ENCODE peak calls at places on chromosomes 11 and 22, in eight cellular contexts. One of them, this sample, is unnamed. For H3K27me3 and H3K36me3, the result is how much of the 10 kb centered on the place peaks cover.

GRCh38 chr22:24819941-24820461 is 14.0 kb downstream of the SGSM1 start:
- DNase-seq in cardiac muscle cell: peak
- DNase-seq in CD8-positive, alpha-beta T cell: no peak
- DNase-seq in tibial artery: peak
- DNase-seq in lung: peak
- DNase-seq in aorta: peak
- DNase-seq in lower lobe of right lung: peak
- DNase-seq in fibroblast of lung: no peak
- DNase-seq in this sample: no peak

GRCh38 chr11:64854157-64854533 is 9.7 kb upstream of the CDC42BPG start:
- DNase-seq in tibial artery: no peak
- DNase-seq in lower lobe of right lung: no peak
- DNase-seq in CD8-positive, alpha-beta T cell: no peak
- DNase-seq in fibroblast of lung: no peak
- DNase-seq in lung: no peak
- DNase-seq in cardiac muscle cell: no peak
- DNase-seq in aorta: no peak
- DNase-seq in this sample: no peak

GRCh38 chr11:86676533-86677154 is 4.2 kb upstream of the ME3 start:
- DNase-seq in fibroblast of lung: no peak
- DNase-seq in tibial artery: no peak
- DNase-seq in cardiac muscle cell: peak
- DNase-seq in CD8-positive, alpha-beta T cell: no peak
- DNase-seq in lung: no peak
- DNase-seq in aorta: no peak
- DNase-seq in lower lobe of right lung: no peak
- DNase-seq in this sample: no peak

GRCh38 chr22:17777005-17777716 is 2.9 kb upstream of the BID start:
- DNase-seq in CD8-positive, alpha-beta T cell: peak
- DNase-seq in lung: peak
- DNase-seq in cardiac muscle cell: no peak
- DNase-seq in fibroblast of lung: no peak
- DNase-seq in tibial artery: no peak
- DNase-seq in aorta: peak
- DNase-seq in lower lobe of right lung: peak
- DNase-seq in this sample: peak

GRCh38 chr11:47905358-47906059 is 57.4 kb upstream of the NUP160 start:
- DNase-seq in tibial artery: no peak
- DNase-seq in lung: no peak
- DNase-seq in CD8-positive, alpha-beta T cell: no peak
- DNase-seq in fibroblast of lung: peak
- DNase-seq in aorta: no peak
- DNase-seq in cardiac muscle cell: peak
- DNase-seq in lower lobe of right lung: no peak
- DNase-seq in this sample: no peak

GRCh38 chr11:28528217-28528616 is 420.0 kb downstream of the METTL15 start:
- DNase-seq in lower lobe of right lung: no peak
- DNase-seq in lung: no peak
- DNase-seq in fibroblast of lung: no peak
- DNase-seq in cardiac muscle cell: no peak
- DNase-seq in tibial artery: no peak
- DNase-seq in aorta: no peak
- DNase-seq in CD8-positive, alpha-beta T cell: no peak
- DNase-seq in this sample: no peak

GRCh38 chr11:95360382-95360781 is 129.4 kb upstream of the SESN3 start:
- DNase-seq in lower lobe of right lung: no peak
- DNase-seq in cardiac muscle cell: peak
- DNase-seq in CD8-positive, alpha-beta T cell: no peak
- DNase-seq in tibial artery: no peak
- DNase-seq in lung: no peak
- DNase-seq in aorta: no peak
- DNase-seq in fibroblast of lung: no peak
- DNase-seq in this sample: no peak

GRCh38 chr22:25083414-25084166 is 116.1 kb upstream of the CRYBB3 start:
- DNase-seq in fibroblast of lung: no peak
- DNase-seq in tibial artery: no peak
- DNase-seq in cardiac muscle cell: no peak
- DNase-seq in aorta: no peak
- DNase-seq in lung: no peak
- DNase-seq in lower lobe of right lung: no peak
- DNase-seq in CD8-positive, alpha-beta T cell: no peak
- DNase-seq in this sample: no peak

GRCh38 chr11:117700551-117700950 is 96.5 kb downstream of the DSCAML1 start:
- DNase-seq in CD8-positive, alpha-beta T cell: no peak
- DNase-seq in tibial artery: no peak
- DNase-seq in lower lobe of right lung: no peak
- DNase-seq in lung: no peak
- DNase-seq in cardiac muscle cell: no peak
- DNase-seq in aorta: no peak
- DNase-seq in fibroblast of lung: no peak
- DNase-seq in this sample: no peak

GRCh38 chr11:117693344-117693743 is 103.7 kb downstream of the DSCAML1 start:
- DNase-seq in lower lobe of right lung: no peak
- DNase-seq in aorta: no peak
- DNase-seq in tibial artery: no peak
- DNase-seq in CD8-positive, alpha-beta T cell: no peak
- DNase-seq in cardiac muscle cell: no peak
- DNase-seq in lung: no peak
- DNase-seq in fibroblast of lung: no peak
- DNase-seq in this sample: no peak

GRCh38 chr11:117701781-117702180 is 95.2 kb downstream of the DSCAML1 start:
- DNase-seq in aorta: no peak
- DNase-seq in CD8-positive, alpha-beta T cell: no peak
- DNase-seq in tibial artery: no peak
- DNase-seq in fibroblast of lung: no peak
- DNase-seq in cardiac muscle cell: no peak
- DNase-seq in lower lobe of right lung: no peak
- DNase-seq in lung: no peak
- DNase-seq in this sample: no peak

GRCh38 chr11:117696489-117696888 is 100.5 kb downstream of the DSCAML1 start:
- DNase-seq in cardiac muscle cell: no peak
- DNase-seq in lung: no peak
- DNase-seq in fibroblast of lung: no peak
- DNase-seq in aorta: no peak
- DNase-seq in lower lobe of right lung: no peak
- DNase-seq in CD8-positive, alpha-beta T cell: no peak
- DNase-seq in tibial artery: no peak
- DNase-seq in this sample: no peak

GRCh38 chr11:117697319-117697718 is 99.7 kb downstream of the DSCAML1 start:
- DNase-seq in cardiac muscle cell: no peak
- DNase-seq in fibroblast of lung: no peak
- DNase-seq in aorta: no peak
- DNase-seq in lung: no peak
- DNase-seq in tibial artery: no peak
- DNase-seq in lower lobe of right lung: no peak
- DNase-seq in CD8-positive, alpha-beta T cell: no peak
- DNase-seq in this sample: no peak
- H3K27me3 ChIP-seq in cardiac muscle cell: under half
- H3K27me3 ChIP-seq in fibroblast of lung: under half
- H3K27me3 ChIP-seq in aorta: under half
- H3K27me3 ChIP-seq in lung: under half
- H3K27me3 ChIP-seq in tibial artery: under half
- H3K27me3 ChIP-seq in lower lobe of right lung: under half
- H3K27me3 ChIP-seq in CD8-positive, alpha-beta T cell: under half
- H3K27me3 ChIP-seq in this sample: under half

GRCh38 chr11:68778205-68778604 is 26.9 kb upstream of the TESMIN start:
- DNase-seq in lower lobe of right lung: no peak
- DNase-seq in cardiac muscle cell: no peak
- DNase-seq in CD8-positive, alpha-beta T cell: no peak
- DNase-seq in fibroblast of lung: no peak
- DNase-seq in tibial artery: no peak
- DNase-seq in aorta: no peak
- DNase-seq in lung: no peak
- DNase-seq in this sample: no peak

GRCh38 chr11:68773521-68774187 is 22.3 kb upstream of the TESMIN start:
- DNase-seq in CD8-positive, alpha-beta T cell: no peak
- DNase-seq in lower lobe of right lung: no peak
- DNase-seq in tibial artery: no peak
- DNase-seq in cardiac muscle cell: no peak
- DNase-seq in fibroblast of lung: peak
- DNase-seq in aorta: no peak
- DNase-seq in lung: no peak
- DNase-seq in this sample: no peak

GRCh38 chr11:68776442-68777235 is 25.3 kb upstream of the TESMIN start:
- DNase-seq in fibroblast of lung: no peak
- DNase-seq in aorta: no peak
- DNase-seq in tibial artery: no peak
- DNase-seq in lower lobe of right lung: no peak
- DNase-seq in lung: no peak
- DNase-seq in cardiac muscle cell: no peak
- DNase-seq in CD8-positive, alpha-beta T cell: no peak
- DNase-seq in this sample: no peak

GRCh38 chr11:68774188-68774585 is 22.9 kb upstream of the TESMIN start:
- DNase-seq in tibial artery: no peak
- DNase-seq in aorta: no peak
- DNase-seq in CD8-positive, alpha-beta T cell: no peak
- DNase-seq in cardiac muscle cell: no peak
- DNase-seq in fibroblast of lung: no peak
- DNase-seq in lung: no peak
- DNase-seq in lower lobe of right lung: no peak
- DNase-seq in this sample: no peak

DNA sequence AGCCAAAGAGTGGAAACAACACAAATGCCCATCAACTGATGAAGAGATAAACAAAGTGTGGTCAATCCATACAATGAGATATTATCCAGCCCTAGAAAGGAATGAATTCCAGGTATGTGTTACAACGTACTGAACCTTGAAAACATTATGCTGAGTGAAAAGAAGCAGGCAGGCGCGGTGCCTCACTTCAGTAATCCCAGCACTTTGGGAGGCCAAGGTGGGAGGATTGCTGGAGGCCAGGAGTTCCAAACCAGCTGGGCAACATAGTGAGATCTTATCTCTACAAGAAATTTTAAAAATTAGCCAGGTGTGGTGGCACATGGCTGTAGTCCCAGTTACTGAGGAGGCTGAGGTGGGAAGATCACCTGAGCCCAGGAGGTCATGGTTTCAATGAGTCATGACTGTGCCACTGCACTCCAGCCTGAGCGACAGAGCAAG is 24.6 kb upstream of the TESMIN start:
- DNase-seq in tibial artery: no peak
- DNase-seq in cardiac muscle cell: no peak
- DNase-seq in lung: no peak
- DNase-seq in CD8-positive, alpha-beta T cell: no peak
- DNase-seq in aorta: no peak
- DNase-seq in fibroblast of lung: no peak
- DNase-seq in lower lobe of right lung: no peak
- DNase-seq in this sample: no peak
- H3K36me3 ChIP-seq in tibial artery: half or more
- H3K36me3 ChIP-seq in cardiac muscle cell: under half
- H3K36me3 ChIP-seq in lung: under half
- H3K36me3 ChIP-seq in CD8-positive, alpha-beta T cell: under half
- H3K36me3 ChIP-seq in aorta: under half
- H3K36me3 ChIP-seq in fibroblast of lung: under half
- H3K36me3 ChIP-seq in lower lobe of right lung: half or more
- H3K36me3 ChIP-seq in this sample: under half

GRCh38 chr11:92225206-92225562 is 566 bp downstream of the FAT3 start:
- DNase-seq in fibroblast of lung: no peak
- DNase-seq in CD8-positive, alpha-beta T cell: no peak
- DNase-seq in tibial artery: peak
- DNase-seq in aorta: peak
- DNase-seq in lower lobe of right lung: no peak
- DNase-seq in lung: no peak
- DNase-seq in cardiac muscle cell: no peak
- DNase-seq in this sample: no peak

GRCh38 chr11:92224394-92225205 is at the start of gene FAT3:
- DNase-seq in CD8-positive, alpha-beta T cell: no peak
- DNase-seq in cardiac muscle cell: peak
- DNase-seq in tibial artery: peak
- DNase-seq in fibroblast of lung: peak
- DNase-seq in aorta: peak
- DNase-seq in lung: no peak
- DNase-seq in lower lobe of right lung: peak
- DNase-seq in this sample: no peak

GRCh38 chr11:92226331-92227232 is 2.0 kb downstream of the FAT3 start:
- DNase-seq in tibial artery: peak
- DNase-seq in cardiac muscle cell: no peak
- DNase-seq in lower lobe of right lung: no peak
- DNase-seq in lung: no peak
- DNase-seq in aorta: peak
- DNase-seq in fibroblast of lung: peak
- DNase-seq in CD8-positive, alpha-beta T cell: no peak
- DNase-seq in this sample: no peak

GRCh38 chr11:92227233-92227593 is 2.6 kb downstream of the FAT3 start:
- DNase-seq in lower lobe of right lung: no peak
- DNase-seq in lung: no peak
- DNase-seq in tibial artery: no peak
- DNase-seq in aorta: no peak
- DNase-seq in CD8-positive, alpha-beta T cell: no peak
- DNase-seq in fibroblast of lung: no peak
- DNase-seq in cardiac muscle cell: no peak
- DNase-seq in this sample: no peak

GRCh38 chr11:92225563-92226308 is 1.1 kb downstream of the FAT3 start:
- DNase-seq in tibial artery: peak
- DNase-seq in cardiac muscle cell: peak
- DNase-seq in lung: no peak
- DNase-seq in CD8-positive, alpha-beta T cell: no peak
- DNase-seq in fibroblast of lung: peak
- DNase-seq in lower lobe of right lung: no peak
- DNase-seq in aorta: peak
- DNase-seq in this sample: no peak
- H3K4me3 ChIP-seq in tibial artery: peak
- H3K4me3 ChIP-seq in cardiac muscle cell: peak
- H3K4me3 ChIP-seq in lung: peak
- H3K4me3 ChIP-seq in CD8-positive, alpha-beta T cell: no peak
- H3K4me3 ChIP-seq in fibroblast of lung: peak
- H3K4me3 ChIP-seq in lower lobe of right lung: peak
- H3K4me3 ChIP-seq in aorta: peak
- H3K4me3 ChIP-seq in this sample: no peak

GRCh38 chr22:48892571-48893287 is 934.9 kb downstream of the BRD1 start:
- DNase-seq in fibroblast of lung: no peak
- DNase-seq in tibial artery: peak
- DNase-seq in cardiac muscle cell: no peak
- DNase-seq in aorta: no peak
- DNase-seq in lung: no peak
- DNase-seq in lower lobe of right lung: no peak
- DNase-seq in CD8-positive, alpha-beta T cell: no peak
- DNase-seq in this sample: no peak

GRCh38 chr22:48889887-48890692 is 937.6 kb downstream of the BRD1 start:
- DNase-seq in tibial artery: peak
- DNase-seq in aorta: no peak
- DNase-seq in lower lobe of right lung: peak
- DNase-seq in lung: no peak
- DNase-seq in fibroblast of lung: no peak
- DNase-seq in cardiac muscle cell: no peak
- DNase-seq in CD8-positive, alpha-beta T cell: no peak
- DNase-seq in this sample: no peak

GRCh38 chr22:48890693-48891554 is 936.7 kb downstream of the BRD1 start:
- DNase-seq in lower lobe of right lung: peak
- DNase-seq in tibial artery: no peak
- DNase-seq in aorta: no peak
- DNase-seq in CD8-positive, alpha-beta T cell: no peak
- DNase-seq in cardiac muscle cell: no peak
- DNase-seq in fibroblast of lung: no peak
- DNase-seq in lung: no peak
- DNase-seq in this sample: no peak

GRCh38 chr22:48893288-48894063 is 934.2 kb downstream of the BRD1 start:
- DNase-seq in fibroblast of lung: no peak
- DNase-seq in aorta: no peak
- DNase-seq in cardiac muscle cell: no peak
- DNase-seq in tibial artery: no peak
- DNase-seq in CD8-positive, alpha-beta T cell: no peak
- DNase-seq in lung: no peak
- DNase-seq in lower lobe of right lung: no peak
- DNase-seq in this sample: no peak

DNA sequence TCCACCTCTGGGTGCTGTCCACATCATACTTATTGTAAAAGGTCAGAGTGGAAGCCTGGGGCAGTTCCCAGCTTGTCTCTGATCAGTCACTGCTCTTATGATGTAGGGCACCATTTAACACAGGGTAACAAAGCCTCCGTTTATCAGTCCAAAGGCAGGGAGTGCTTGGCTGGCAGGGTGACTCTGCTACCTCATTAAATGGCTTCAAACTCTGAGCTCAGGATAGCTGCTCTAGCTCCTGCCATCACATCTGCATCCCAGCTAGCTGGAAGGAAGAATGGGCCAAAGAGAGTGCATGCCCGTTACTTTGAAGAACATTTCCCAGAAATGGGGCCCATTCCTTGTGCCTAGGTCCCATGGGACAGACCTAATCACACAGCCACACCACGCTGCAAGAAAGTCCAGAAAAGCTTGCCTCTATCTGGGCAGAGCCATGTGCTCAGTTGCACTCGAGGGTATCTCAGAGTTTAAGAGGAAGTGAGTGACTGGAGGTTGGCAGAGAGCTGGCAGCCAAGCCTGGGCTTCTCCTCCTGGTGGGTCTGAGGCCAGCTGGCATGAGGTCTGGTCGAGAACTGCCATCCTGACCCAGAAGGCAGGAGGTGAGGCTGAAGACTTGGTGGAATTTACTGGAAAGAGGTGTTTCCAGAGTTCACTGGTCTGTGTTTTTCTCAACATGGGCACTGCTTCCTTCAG is 935.8 kb downstream of the BRD1 start:
- DNase-seq in lung: no peak
- DNase-seq in aorta: no peak
- DNase-seq in CD8-positive, alpha-beta T cell: no peak
- DNase-seq in tibial artery: no peak
- DNase-seq in cardiac muscle cell: no peak
- DNase-seq in lower lobe of right lung: no peak
- DNase-seq in fibroblast of lung: no peak
- DNase-seq in this sample: no peak
- H3K27me3 ChIP-seq in lung: under half
- H3K27me3 ChIP-seq in aorta: under half
- H3K27me3 ChIP-seq in CD8-positive, alpha-beta T cell: under half
- H3K27me3 ChIP-seq in tibial artery: under half
- H3K27me3 ChIP-seq in cardiac muscle cell: under half
- H3K27me3 ChIP-seq in lower lobe of right lung: under half
- H3K27me3 ChIP-seq in fibroblast of lung: under half
- H3K27me3 ChIP-seq in this sample: under half